ENCODE peak calls at places on chromosomes 7 and 10, in ten cellular contexts. I, F, W, H, J, X, B, C, Q and N are unnamed samples. For H3K4me1 and H3K9me3, the result is how much of the 10 kb centered on the place peaks cover.

GRCh38 chr10:73577788-73578187 is 13.4 kb downstream of the USP54 start:
- DNase-seq in I (no peak), F (no peak), W (peak), H (peak), J (peak), X (peak), B (no peak), C (peak), Q (no peak), N (no peak)

GRCh38 chr10:124068929-124069328 is 24.5 kb downstream of the CHST15 start:
- DNase-seq in I (no peak), F (no peak), W (peak), H (no peak), J (no peak), X (no peak), B (no peak), C (no peak), Q (no peak), N (no peak)

GRCh38 chr7:75599244-75599771 is 107.2 kb downstream of the SPDYE5 start:
- DNase-seq in I (peak), F (no peak), W (no peak), H (no peak), J (no peak), X (no peak), B (no peak), C (no peak), Q (no peak), N (no peak)

GRCh38 chr10:58027431-58027830 is 240.3 kb downstream of the IPMK start:
- DNase-seq in I (no peak), F (no peak), W (no peak), H (no peak), J (peak), X (no peak), B (peak), C (no peak), Q (no peak), N (no peak)

GRCh38 chr10:4661572-4662255 is 164.3 kb upstream of the AKR1E2 start:
- DNase-seq in I (no peak), F (no peak), W (no peak), H (peak), J (no peak), X (peak), B (no peak), C (peak), Q (no peak), N (no peak)

GRCh38 chr10:77771450-77771849 is 133.8 kb upstream of the KCNMA1 start:
- DNase-seq in I (no peak), F (no peak), W (no peak), H (no peak), J (no peak), X (peak), B (no peak), C (no peak), Q (no peak), N (no peak)

GRCh38 chr7:1956141-1956540 is 276.6 kb downstream of the MAD1L1 start:
- DNase-seq in I (no peak), F (no peak), W (no peak), H (peak), J (no peak), X (no peak), B (no peak), C (no peak), Q (no peak), N (no peak)

GRCh38 chr7:47915066-47915976 is 32.9 kb downstream of the PKD1L1 start:
- DNase-seq in I (no peak), F (no peak), W (no peak), H (no peak), J (no peak), X (no peak), B (peak), C (no peak), Q (no peak), N (peak)

GRCh38 chr7:17340655-17341054 is 42.2 kb downstream of the AHR start:
- DNase-seq in I (no peak), F (no peak), W (no peak), H (no peak), J (no peak), X (no peak), B (no peak), C (no peak), Q (no peak), N (no peak)

GRCh38 chr7:98360221-98361124 is 40.4 kb downstream of the BAIAP2L1 start:
- DNase-seq in I (no peak), F (peak), W (no peak), H (no peak), J (no peak), X (no peak), B (no peak), C (peak), Q (no peak), N (no peak)

GRCh38 chr10:126111562-126111961 is 215.2 kb downstream of the FANK1 start:
- DNase-seq in I (no peak), F (no peak), W (no peak), H (no peak), J (no peak), X (no peak), B (peak), C (no peak), Q (no peak), N (no peak)

GRCh38 chr10:43170491-43170890 is 32.2 kb downstream of the CSGALNACT2 start:
- DNase-seq in I (no peak), F (no peak), W (no peak), H (no peak), J (peak), X (no peak), B (no peak), C (peak), Q (no peak), N (no peak)

GRCh38 chr10:103715430-103715829 is 139.9 kb downstream of the SH3PXD2A start:
- DNase-seq in I (no peak), F (no peak), W (peak), H (peak), J (peak), X (no peak), B (no peak), C (no peak), Q (no peak), N (no peak)

GRCh38 chr10:109727436-109727835 is 195.9 kb downstream of the XPNPEP1 start:
- DNase-seq in I (no peak), F (no peak), W (no peak), H (no peak), J (no peak), X (no peak), B (no peak), C (no peak), Q (no peak), N (no peak)

GRCh38 chr10:132507956-132508490 is 29.6 kb upstream of the INPP5A start:
- DNase-seq in I (peak), F (no peak), W (no peak), H (peak), J (no peak), X (no peak), B (no peak), C (no peak), Q (no peak), N (no peak)

GRCh38 chr7:45196374-45196773 is 38.8 kb downstream of the RAMP3 start:
- DNase-seq in I (no peak), F (no peak), W (no peak), H (no peak), J (no peak), X (no peak), B (no peak), C (no peak), Q (no peak), N (no peak)

GRCh38 chr10:131081386-131081785 is 230.1 kb downstream of the TCERG1L start:
- DNase-seq in I (no peak), F (no peak), W (no peak), H (no peak), J (no peak), X (no peak), B (no peak), C (no peak), Q (no peak), N (no peak)

GRCh38 chr10:42954776-42955492 is 121.9 kb upstream of the RET start:
- DNase-seq in I (no peak), F (no peak), W (no peak), H (no peak), J (no peak), X (peak), B (no peak), C (no peak), Q (no peak), N (peak)

GRCh38 chr10:122164815-122165491 is 106.1 kb upstream of the BTBD16 start:
- DNase-seq in I (no peak), F (no peak), W (no peak), H (no peak), J (no peak), X (no peak), B (no peak), C (peak), Q (no peak), N (no peak)

GRCh38 chr7:75727881-75728592 is 10.7 kb downstream of the HIP1 start:
- DNase-seq in I (no peak), F (no peak), W (peak), H (peak), J (peak), X (no peak), B (peak), C (peak), Q (no peak), N (no peak)

GRCh38 chr7:151125835-151126481 is 39.7 kb downstream of the AGAP3 start:
- DNase-seq in I (no peak), F (peak), W (no peak), H (peak), J (no peak), X (no peak), B (no peak), C (peak), Q (no peak), N (no peak)

GRCh38 chr7:132103718-132104117 is 472.6 kb downstream of the PLXNA4 start:
- DNase-seq in I (no peak), F (no peak), W (no peak), H (no peak), J (no peak), X (no peak), B (no peak), C (peak), Q (no peak), N (no peak)

GRCh38 chr10:38143587-38143986 is 49.5 kb downstream of the ZNF37A start:
- DNase-seq in I (no peak), F (no peak), W (no peak), H (no peak), J (peak), X (no peak), B (no peak), C (no peak), Q (no peak), N (no peak)

GRCh38 chr10:29304259-29305030 is 15.6 kb downstream of the LYZL1 start:
- DNase-seq in I (peak), F (peak), W (peak), H (peak), J (peak), X (peak), B (peak), C (peak), Q (peak), N (peak)

DNA sequence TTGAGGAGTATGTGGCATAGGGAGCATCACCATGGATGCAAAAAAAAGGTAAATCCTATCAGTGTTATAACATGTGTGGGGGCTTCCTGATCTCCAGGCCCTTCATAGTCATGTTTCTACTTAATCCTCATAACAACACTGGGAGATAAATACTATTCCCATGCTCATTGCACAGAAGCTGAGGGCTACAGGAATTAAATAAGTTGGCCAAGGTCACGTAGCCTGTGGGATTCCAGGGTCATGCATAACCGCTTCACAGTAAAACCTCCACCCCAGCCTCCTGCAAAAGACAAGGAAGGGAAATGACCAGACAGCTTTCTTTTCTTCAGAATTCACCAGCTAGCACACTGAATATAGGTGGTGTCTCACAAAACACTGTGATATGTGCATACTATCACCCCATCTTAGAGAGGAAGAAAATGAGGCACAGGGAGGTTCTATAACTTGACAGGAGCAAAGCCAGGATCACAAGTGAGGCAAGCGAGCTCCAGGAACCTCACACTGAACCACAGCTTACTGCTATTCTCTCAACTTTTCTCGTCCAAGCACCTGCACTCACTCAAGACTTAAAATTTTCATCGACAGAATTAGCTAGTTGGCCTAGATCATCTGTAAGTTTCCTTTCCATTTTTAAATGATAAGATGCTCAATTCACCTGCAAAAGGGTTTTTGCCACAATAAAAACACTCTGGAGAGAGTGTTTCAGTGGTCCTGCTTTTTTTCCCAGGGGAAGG is 13.4 kb downstream of the JAZF1 start:
- DNase-seq in I (no peak), F (no peak), W (no peak), H (no peak), J (peak), X (no peak), B (peak), C (no peak), Q (no peak), N (no peak)
- H3K4me3 ChIP-seq in I (no peak), F (no peak), W (no peak), H (no peak), J (no peak), X (no peak), B (no peak), C (no peak), Q (no peak), N (no peak)

GRCh38 chr7:30674420-30674819 is 7.8 kb downstream of the CRHR2 start:
- DNase-seq in I (peak), F (no peak), W (no peak), H (no peak), J (no peak), X (no peak), B (no peak), C (no peak), Q (no peak), N (no peak)
- H3K4me1 ChIP-seq in I (under half), F (under half), W (under half), H (under half), J (under half), X (under half), B (under half), C (under half), Q (under half), N (under half)

GRCh38 chr10:133554600-133554999 is 10.8 kb downstream of the SYCE1 start:
- DNase-seq in I (no peak), F (no peak), W (no peak), H (no peak), J (no peak), X (peak), B (no peak), C (no peak), Q (no peak), N (no peak)
- H3K9me3 ChIP-seq in I (under half), F (under half), W (under half), H (under half), J (under half), X (under half), B (under half), C (under half), Q (under half), N (under half)

GRCh38 chr7:30921540-30921930 is 9.9 kb downstream of the AQP1 start:
- DNase-seq in I (peak), F (no peak), W (no peak), H (no peak), J (no peak), X (no peak), B (no peak), C (no peak), Q (no peak), N (no peak)
- H3K4me3 ChIP-seq in I (no peak), F (no peak), W (no peak), H (no peak), J (no peak), X (no peak), B (no peak), C (no peak), Q (no peak), N (no peak)

GRCh38 chr7:80781561-80781979 is 137.3 kb downstream of the SEMA3C start:
- DNase-seq in I (no peak), F (no peak), W (peak), H (peak), J (peak), X (no peak), B (peak), C (no peak), Q (no peak), N (peak)

GRCh38 chr7:80781146-80781545 is 137.7 kb downstream of the SEMA3C start:
- DNase-seq in I (no peak), F (no peak), W (no peak), H (no peak), J (no peak), X (no peak), B (no peak), C (no peak), Q (no peak), N (no peak)

GRCh38 chr7:80783688-80784327 is 135.0 kb downstream of the SEMA3C start:
- DNase-seq in I (no peak), F (no peak), W (no peak), H (no peak), J (peak), X (no peak), B (no peak), C (no peak), Q (no peak), N (no peak)

GRCh38 chr7:80783177-80783687 is 135.6 kb downstream of the SEMA3C start:
- DNase-seq in I (no peak), F (no peak), W (no peak), H (no peak), J (no peak), X (no peak), B (no peak), C (no peak), Q (no peak), N (no peak)

DNA sequence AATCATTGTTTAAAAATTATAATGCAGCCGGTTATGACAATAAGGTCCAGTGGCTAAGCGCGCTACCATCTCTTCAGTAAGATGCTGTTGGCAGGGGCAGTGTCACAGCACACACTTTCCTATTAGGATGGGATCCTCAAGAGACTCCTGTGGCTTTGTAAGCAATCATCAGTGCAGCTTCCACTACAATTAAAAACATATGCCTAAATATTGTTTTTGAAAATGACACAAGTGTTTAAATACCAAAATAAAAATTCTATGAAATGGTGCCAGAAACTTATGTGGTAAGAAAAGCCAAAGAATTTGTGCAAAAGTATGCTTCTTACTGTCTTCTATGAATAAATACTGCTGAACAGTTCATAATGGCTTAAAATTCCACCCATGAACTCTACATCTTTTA is 132.9 kb downstream of the SEMA3C start:
- DNase-seq in I (no peak), F (no peak), W (no peak), H (no peak), J (peak), X (no peak), B (no peak), C (no peak), Q (no peak), N (no peak)
- H3K4me1 ChIP-seq in I (under half), F (under half), W (under half), H (under half), J (under half), X (under half), B (under half), C (under half), Q (under half), N (under half)

DNA sequence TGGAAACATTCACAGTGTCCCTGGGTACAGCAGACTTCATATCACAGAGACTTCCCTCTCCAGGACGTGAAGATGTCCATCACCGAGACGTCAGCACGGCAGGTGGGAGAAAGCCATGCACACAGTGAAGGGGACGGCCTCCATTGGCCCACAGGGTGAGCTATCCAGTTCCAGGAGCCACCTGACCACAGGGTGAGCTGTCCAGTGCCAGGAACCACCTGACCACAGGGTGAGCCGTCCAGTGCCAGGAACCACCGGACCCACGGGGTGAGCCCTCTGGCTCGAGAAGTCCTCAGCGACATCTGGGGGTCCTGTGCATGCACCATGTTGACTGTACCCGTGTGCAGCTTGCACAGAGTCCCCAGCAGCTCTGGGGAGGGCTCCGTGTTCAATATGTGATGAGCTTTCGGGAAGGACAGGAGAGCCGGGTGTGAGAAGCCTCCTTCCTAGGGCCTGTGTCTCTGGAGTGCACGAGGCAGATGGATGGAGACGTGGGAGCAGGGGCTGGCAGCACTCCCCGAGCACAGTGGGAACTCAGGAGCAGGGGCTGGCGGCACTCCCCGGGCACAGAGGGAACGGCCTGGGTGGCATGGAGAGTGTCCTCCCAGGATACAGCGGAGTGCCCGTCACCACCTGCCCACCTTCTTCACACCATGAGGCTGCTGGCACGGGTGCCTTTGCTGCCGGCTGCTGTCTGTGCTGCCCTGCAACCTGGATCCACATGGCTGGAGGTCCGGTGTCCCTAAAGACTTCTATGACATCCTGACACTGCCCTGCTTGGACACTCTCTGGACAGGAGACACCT is 616.2 kb downstream of the DNAJB6 start:
- DNase-seq in I (no peak), F (no peak), W (no peak), H (no peak), J (no peak), X (no peak), B (no peak), C (no peak), Q (no peak), N (no peak)
- H3K9me3 ChIP-seq in I (under half), F (under half), W (under half), H (under half), J (under half), X (under half), B (under half), C (under half), Q (under half), N (under half)

GRCh38 chr7:113099284-113099919 is 12.8 kb upstream of the GPR85 start:
- DNase-seq in I (no peak), F (no peak), W (peak), H (no peak), J (peak), X (no peak), B (no peak), C (no peak), Q (no peak), N (no peak)

GRCh38 chr7:113094517-113095249 is 8.1 kb upstream of the GPR85 start:
- DNase-seq in I (no peak), F (no peak), W (no peak), H (no peak), J (no peak), X (no peak), B (no peak), C (no peak), Q (no peak), N (no peak)

GRCh38 chr7:113100091-113100723 is 13.6 kb upstream of the GPR85 start:
- DNase-seq in I (peak), F (no peak), W (peak), H (peak), J (peak), X (no peak), B (no peak), C (no peak), Q (no peak), N (no peak)
- H3K4me3 ChIP-seq in I (no peak), F (no peak), W (no peak), H (peak), J (no peak), X (no peak), B (no peak), C (no peak), Q (no peak), N (no peak)

DNA sequence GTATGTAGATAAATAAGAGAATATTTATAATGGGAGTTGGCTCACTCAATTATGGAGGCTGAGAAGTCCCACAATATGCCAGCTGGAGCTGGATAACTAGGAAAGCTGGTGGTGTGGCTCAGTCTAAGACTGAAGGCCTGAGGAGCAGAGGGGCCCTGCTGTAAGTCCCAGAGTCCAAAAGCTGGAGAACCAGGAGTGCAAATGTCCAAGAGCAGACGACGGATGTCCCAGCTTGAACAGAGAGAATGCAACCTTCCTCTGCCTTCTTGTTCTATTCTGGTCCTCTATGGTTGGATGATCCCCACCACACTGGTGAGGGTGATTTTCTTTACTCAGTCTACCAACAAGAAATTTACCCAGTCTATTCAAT is 13.2 kb downstream of the IL2RA start:
- DNase-seq in I (no peak), F (no peak), W (no peak), H (no peak), J (no peak), X (peak), B (no peak), C (no peak), Q (no peak), N (no peak)
- H3K4me1 ChIP-seq in I (under half), F (under half), W (under half), H (under half), J (under half), X (under half), B (under half), C (under half), Q (under half), N (under half)